ENCODE peak calls at places on chromosomes 3 and 15, in four cellular contexts. P is pancreas, F is fibroblast of pulmonary artery, M is mesothelial cell of epicardium. A is an unnamed sample.

GRCh38 chr15:56217341-56217740 is 26.3 kb downstream of the RFX7 start:
- DNase-seq in P (no peak), M (no peak), F (no peak), A (no peak)

GRCh38 chr15:27897481-27897880 is 201.6 kb downstream of the OCA2 start:
- DNase-seq in P (no peak), M (no peak), F (no peak), A (no peak)

GRCh38 chr3:115628075-115628412 is 4.7 kb downstream of the GAP43 start:
- DNase-seq in P (no peak), M (no peak), F (no peak), A (no peak)

GRCh38 chr3:87997298-87997697 is 61.5 kb downstream of the CGGBP1 start:
- DNase-seq in M (no peak), P (no peak), F (peak; percentile 29), A (no peak)

GRCh38 chr15:44713006-44713966 is 2.0 kb downstream of the B2M start:
- DNase-seq in P (no peak), M (no peak), F (peak; percentile 56), A (no peak)

GRCh38 chr15:41698779-41699178 is 38.6 kb downstream of the MGA start:
- DNase-seq in M (no peak), P (no peak), F (no peak), A (no peak)

GRCh38 chr15:81297147-81297572 is 26.8 kb downstream of the STARD5 start:
- DNase-seq in F (peak; percentile 59), M (no peak), P (no peak), A (no peak)

GRCh38 chr15:42590619-42591237 is 15.3 kb downstream of the STARD9 start:
- DNase-seq in M (no peak), F (no peak), P (no peak), A (no peak)

GRCh38 chr3:156233875-156234274 is 113.5 kb downstream of the KCNAB1 start:
- DNase-seq in P (no peak), M (no peak), F (no peak), A (no peak)

GRCh38 chr3:143222981-143223380 is 103.4 kb downstream of the CHST2 start:
- DNase-seq in F (no peak), P (no peak), M (no peak), A (no peak)

GRCh38 chr15:34664418-34664817 is 81.0 kb upstream of the GOLGA8B start:
- DNase-seq in M (no peak), F (no peak), P (no peak), A (no peak)

GRCh38 chr15:92955706-92956105 is 55.6 kb downstream of the CHD2 start:
- DNase-seq in M (no peak), P (no peak), F (no peak), A (no peak)

GRCh38 chr15:26771917-26772587 is 814 bp downstream of the GABRB3 start:
- DNase-seq in F (peak; percentile 3), P (no peak), M (no peak), A (peak; percentile 11)

GRCh38 chr15:89500397-89501270 is 4.3 kb upstream of the RHCG start:
- DNase-seq in F (no peak), M (peak; percentile 20), P (no peak), A (no peak)

GRCh38 chr15:84955089-84955848 is 26.4 kb upstream of the PDE8A start:
- DNase-seq in F (peak; percentile 86), P (peak; percentile 59), M (peak; percentile 74), A (peak; percentile 39)
- TF ChIP-seq CTCF in F (peak; percentile 97), P (peak; percentile 83), M (peak; percentile 61), A (peak; percentile 76)

DNA sequence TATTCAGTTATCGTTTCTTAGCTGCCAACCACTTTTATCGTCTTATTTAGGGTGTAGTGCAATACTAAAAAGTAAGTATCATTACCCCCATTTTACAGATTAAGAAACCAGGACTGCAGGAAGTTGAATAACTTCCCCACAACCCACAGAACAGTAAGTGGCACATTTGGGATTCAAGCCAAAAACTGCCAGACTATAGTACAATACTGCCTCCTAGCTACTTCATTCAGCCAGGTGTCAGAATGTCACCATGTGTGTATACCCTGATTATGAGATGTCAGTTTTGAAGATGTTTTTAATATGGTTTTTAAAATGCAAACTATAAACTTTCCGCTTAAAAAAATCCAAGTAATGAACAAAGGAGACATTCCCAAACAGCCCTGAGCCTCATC is 74.2 kb upstream of the PROK2 start:
- DNase-seq in F (peak; percentile 23), M (no peak), P (peak; percentile 7), A (no peak)
- TF ChIP-seq CTCF in F (no peak), M (no peak), P (peak; percentile 6), A (peak; percentile 60)

GRCh38 chr15:73361331-73361730 is 7.4 kb downstream of the HCN4 start:
- DNase-seq in P (no peak), M (no peak), F (no peak), A (no peak)

GRCh38 chr15:73355866-73356265 is 12.9 kb downstream of the HCN4 start:
- DNase-seq in F (no peak), M (no peak), P (no peak), A (no peak)

GRCh38 chr15:73357999-73358665 is 10.6 kb downstream of the HCN4 start:
- DNase-seq in F (no peak), M (no peak), P (peak; percentile 37), A (no peak)

GRCh38 chr15:73362900-73363299 is 5.9 kb downstream of the HCN4 start:
- DNase-seq in P (no peak), F (no peak), M (peak; percentile 50), A (no peak)

DNA sequence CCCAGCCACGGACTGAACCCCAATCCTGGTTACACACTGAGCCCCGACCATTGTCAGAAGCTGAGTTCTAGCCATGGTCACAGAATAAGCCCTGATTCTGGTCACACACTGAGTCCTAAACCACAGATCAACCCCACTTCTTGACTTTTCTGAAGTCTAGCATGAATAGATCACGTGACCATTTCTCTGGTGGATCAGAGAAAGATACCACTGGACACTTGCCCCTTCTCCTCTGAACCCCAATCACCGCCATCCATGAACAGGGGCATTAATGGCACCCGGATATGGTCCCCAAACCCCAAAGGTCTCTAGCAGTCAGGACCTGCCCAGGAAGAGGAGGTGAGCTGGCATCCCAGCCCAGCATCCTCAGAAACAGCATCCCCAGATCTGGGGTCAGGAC is 9.1 kb downstream of the HCN4 start:
- DNase-seq in F (no peak), P (no peak), M (no peak), A (no peak)
- TF ChIP-seq CTCF in F (no peak), P (no peak), M (no peak), A (no peak)

DNA sequence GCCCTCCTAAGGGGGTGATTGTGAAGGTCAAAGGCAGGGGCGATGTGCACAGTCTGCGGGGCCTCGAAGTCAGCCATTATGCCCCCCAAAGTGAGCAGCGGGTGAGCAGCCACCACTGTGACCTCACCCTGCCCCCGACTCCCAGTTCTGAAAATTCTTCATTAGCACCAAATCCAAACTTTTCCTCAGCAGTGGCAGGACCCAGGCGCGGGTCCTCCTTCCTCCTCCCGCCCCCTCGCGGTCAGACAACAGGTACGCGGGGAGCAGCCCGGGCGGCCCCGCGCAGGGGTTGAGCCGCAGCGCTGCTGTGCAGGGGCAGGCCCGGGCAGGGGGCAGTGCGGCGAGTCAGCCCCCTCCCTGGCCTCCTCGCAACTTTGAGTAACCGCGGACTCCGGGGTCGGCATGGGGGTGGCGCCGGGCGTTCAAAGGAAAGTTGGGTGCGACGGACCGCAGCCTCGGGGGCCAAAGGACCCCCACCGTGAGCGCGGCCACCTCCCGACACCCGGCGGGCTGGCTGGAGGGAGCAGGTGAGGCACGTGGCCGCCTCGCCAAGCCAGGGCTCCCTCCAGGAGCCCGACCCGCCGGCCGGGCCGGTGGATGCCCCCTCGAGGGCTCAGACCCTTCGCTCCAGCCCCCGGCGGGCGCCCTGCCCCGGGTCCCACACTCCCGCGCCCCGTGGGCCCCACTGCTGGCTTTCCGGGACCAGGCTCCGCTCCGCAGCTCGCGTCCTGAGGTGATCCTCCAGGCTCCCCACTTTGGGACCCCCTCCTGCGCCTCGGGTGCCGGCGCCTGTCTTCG is 49.4 kb upstream of the CCDC174 start:
- DNase-seq in M (no peak), P (no peak), F (no peak), A (no peak)
- TF ChIP-seq CTCF in M (peak; percentile 23), P (no peak), F (no peak), A (peak; percentile 59)